ENCODE peak calls at places on chromosomes 4 and X, in seven cellular contexts. J is GM03348; T is fibroblast of gingiva; O is substantia nigra; D is endodermal cell; F is cardiac fibroblast; R is stimulated activated CD4-positive, alpha-beta T cell treated with anti-CD3 and anti-CD28 coated beads, Interleukin-2, amount 100 ng/mL, for 4 hours. S is an unnamed sample.

GRCh38 chr4:6018331-6018730 is at the start of gene C4orf50:
- DNase-seq in R (no peak), T (no peak), O (no peak), J (no peak), D (no peak), F (no peak), S (no peak)

GRCh38 chrX:38817004-38817703 is 15.9 kb downstream of the MID1IP1 start:
- DNase-seq in T (peak; percentile 29), J (peak; percentile 37), F (peak; percentile 74), R (no peak), D (peak; percentile 57), O (peak; percentile 0), S (peak; percentile 70)

GRCh38 chrX:13398073-13398823 is 78.4 kb upstream of the ATXN3L start:
- DNase-seq in F (peak; percentile 97), T (peak; percentile 98), D (peak; percentile 72), J (peak; percentile 75), O (no peak), R (no peak), S (peak; percentile 99)

GRCh38 chr4:33959519-33959918 is 2284.8 kb downstream of the ARAP2 start:
- DNase-seq in J (no peak), D (no peak), R (no peak), F (peak; percentile 4), O (no peak), T (no peak), S (peak; percentile 68)

GRCh38 chrX:51336584-51336983 is 4.0 kb downstream of the NUDT10 start:
- DNase-seq in R (peak; percentile 16), F (peak; percentile 51), T (peak; percentile 14), J (peak; percentile 44), O (peak; percentile 0), D (peak; percentile 58), S (peak; percentile 31)

GRCh38 chr4:2259036-2259540 is 2.8 kb downstream of the MXD4 start:
- DNase-seq in F (no peak), O (no peak), J (no peak), D (peak; percentile 41), T (no peak), R (no peak), S (no peak)

GRCh38 chr4:102774254-102774653 is 13.5 kb upstream of the MANBA start:
- DNase-seq in J (no peak), R (no peak), T (no peak), F (no peak), O (no peak), D (no peak), S (no peak)

GRCh38 chr4:182240161-182241130 is 2.8 kb upstream of the TENM3 start:
- DNase-seq in T (no peak), D (peak; percentile 73), O (no peak), F (peak; percentile 42), J (peak; percentile 70), R (no peak), S (peak; percentile 95)

GRCh38 chr4:77155631-77156345 is 1.2 kb upstream of the CCNG2 start:
- DNase-seq in R (no peak), T (no peak), J (no peak), D (no peak), O (no peak), F (no peak), S (no peak)

GRCh38 chr4:120977435-120977997 is 55.0 kb upstream of the PRDM5 start:
- DNase-seq in F (peak; percentile 77), O (no peak), R (no peak), J (peak; percentile 65), T (peak; percentile 68), D (peak; percentile 57), S (peak; percentile 66)

GRCh38 chrX:96425204-96425603 is 259.4 kb upstream of the DIAPH2 start:
- DNase-seq in O (no peak), T (no peak), F (peak; percentile 20), R (no peak), D (no peak), J (no peak), S (no peak)

GRCh38 chr4:153649572-153649991 is 34.5 kb upstream of the TLR2 start:
- DNase-seq in T (no peak), J (no peak), D (no peak), R (no peak), O (no peak), F (no peak), S (peak; percentile 27)

GRCh38 chr4:141713185-141713584 is 76.8 kb downstream of the IL15 start:
- DNase-seq in D (no peak), R (no peak), O (no peak), T (no peak), J (no peak), F (no peak), S (no peak)

GRCh38 chrX:15761564-15762191 is 23.6 kb downstream of the CA5B start:
- DNase-seq in O (no peak), F (peak; percentile 36), J (peak; percentile 40), D (peak; percentile 79), T (peak; percentile 6), R (no peak), S (peak; percentile 47)

GRCh38 chr4:168731706-168732414 is 235.0 kb downstream of the PALLD start:
- DNase-seq in R (no peak), T (no peak), D (no peak), O (no peak), F (no peak), J (no peak), S (no peak)

GRCh38 chrX:23879380-23880090 is 28.2 kb downstream of the APOO start:
- DNase-seq in D (no peak), T (no peak), R (no peak), J (no peak), F (no peak), O (no peak), S (no peak)

GRCh38 chrX:46575991-46576392 is 2.4 kb downstream of the CHST7 start:
- DNase-seq in T (peak; percentile 72), F (peak; percentile 66), O (no peak), J (peak; percentile 12), D (no peak), R (no peak), S (peak; percentile 45)

GRCh38 chr4:41323706-41324105 is 67.0 kb downstream of the UCHL1 start:
- DNase-seq in T (no peak), O (no peak), F (peak; percentile 32), R (no peak), J (no peak), D (no peak), S (peak; percentile 61)

GRCh38 chr4:80471701-80472100 is 136.2 kb downstream of the CFAP299 start:
- DNase-seq in O (no peak), F (peak; percentile 11), R (no peak), D (peak; percentile 83), J (peak; percentile 16), T (no peak), S (no peak)

GRCh38 chrX:154597221-154597620 is 12.3 kb downstream of the CTAG1A start:
- DNase-seq in T (no peak), J (no peak), O (no peak), F (no peak), D (no peak), R (no peak), S (no peak)

GRCh38 chr4:109424093-109424818 is 9.4 kb upstream of the SEC24B start:
- DNase-seq in R (no peak), J (no peak), D (no peak), O (no peak), T (no peak), F (no peak), S (no peak)

GRCh38 chr4:159358226-159358625 is 255.3 kb downstream of the RAPGEF2 start:
- DNase-seq in O (no peak), J (peak; percentile 82), R (no peak), F (peak; percentile 64), T (peak; percentile 79), D (no peak), S (peak; percentile 91)

GRCh38 chr4:13276357-13276756 is 207.8 kb downstream of the RAB28 start:
- DNase-seq in O (no peak), F (no peak), J (no peak), D (no peak), T (no peak), R (no peak), S (no peak)

GRCh38 chr4:20297246-20297645 is 45.5 kb downstream of the SLIT2 start:
- DNase-seq in T (no peak), J (peak; percentile 48), D (no peak), F (peak; percentile 24), O (no peak), R (no peak), S (peak; percentile 37)

GRCh38 chrX:122771933-122772332 is 412.1 kb upstream of the GRIA3 start:
- DNase-seq in O (no peak), J (no peak), R (no peak), D (no peak), T (no peak), F (no peak), S (no peak)

GRCh38 chr4:88315460-88316017 is 31.2 kb upstream of the PPM1K start:
- DNase-seq in J (no peak), F (no peak), T (no peak), R (no peak), D (no peak), O (no peak), S (no peak)

GRCh38 chrX:2610246-2611170 is 80.6 kb upstream of the CD99 start:
- DNase-seq in D (peak; percentile 2), F (no peak), O (no peak), J (peak; percentile 28), T (no peak), R (no peak), S (peak; percentile 50)

GRCh38 chrX:79107891-79108718 is 36.4 kb upstream of the GPR174 start:
- DNase-seq in F (no peak), T (peak; percentile 20), O (no peak), J (no peak), R (no peak), D (no peak), S (no peak)

GRCh38 chrX:13699183-13699826 is 10.4 kb downstream of the RAB9A start:
- DNase-seq in O (no peak), T (no peak), R (no peak), D (no peak), J (peak; percentile 44), F (no peak), S (no peak)

GRCh38 chr4:156113138-156113537 is 159.5 kb upstream of the CTSO start:
- DNase-seq in O (no peak), D (no peak), T (no peak), R (no peak), F (no peak), J (peak; percentile 6), S (no peak)

GRCh38 chr4:155403886-155404285 is 27.1 kb upstream of the MAP9 start:
- DNase-seq in R (no peak), J (peak; percentile 36), O (no peak), F (peak; percentile 63), T (peak; percentile 50), D (no peak), S (peak; percentile 52)

GRCh38 chrX:13257223-13258051 is 62.4 kb downstream of the ATXN3L start:
- DNase-seq in F (no peak), R (no peak), T (no peak), O (no peak), J (no peak), D (no peak), S (no peak)

GRCh38 chr4:74283614-74284013 is 24.7 kb upstream of the EPGN start:
- DNase-seq in R (no peak), D (no peak), T (peak; percentile 81), O (no peak), F (peak; percentile 42), J (peak; percentile 18), S (peak; percentile 89)

GRCh38 chrX:79138658-79139241 is 5.7 kb upstream of the GPR174 start:
- DNase-seq in J (no peak), D (no peak), O (no peak), R (no peak), F (no peak), T (no peak), S (no peak)

S was measured in EH.